ENCODE peak calls at places on chromosomes 13 and 19, in six cellular contexts. C is T-helper 1 cell, W is upper lobe of right lung, U is MV-4-11, K is heart left ventricle, H is NCI-H1436. A is an unnamed sample.

GRCh38 chr13:59587030-59587429 is 576.7 kb downstream of the DIAPH3 start:
- DNase-seq in C (no peak), W (no peak), U (no peak), K (no peak), H (no peak), A (no peak)

GRCh38 chr13:37597477-37597876 is 1.1 kb downstream of the POSTN start:
- DNase-seq in C (no peak), W (no peak), U (no peak), K (no peak), H (no peak), A (no peak)

GRCh38 chr13:19962894-19963293 is 4.4 kb downstream of the ZMYM2 start:
- DNase-seq in C (no peak), W (peak; percentile 55), U (no peak), K (no peak), H (no peak), A (no peak)

GRCh38 chr19:38699647-38700349 is 44.5 kb downstream of the CAPN12 start:
- DNase-seq in C (no peak), W (peak; percentile 57), U (no peak), K (no peak), H (no peak), A (no peak)

GRCh38 chr13:47598340-47598911 is 402.6 kb downstream of the SUCLA2 start:
- DNase-seq in C (no peak), W (no peak), U (no peak), K (no peak), H (no peak), A (no peak)

GRCh38 chr19:7355151-7355845 is 6.6 kb downstream of the ARHGEF18 start:
- DNase-seq in C (no peak), W (peak; percentile 60), U (no peak), K (no peak), H (no peak), A (no peak)

GRCh38 chr13:69474286-69474685 is 633.3 kb upstream of the ATXN8OS start:
- DNase-seq in C (no peak), W (no peak), U (no peak), K (no peak), H (no peak), A (no peak)

GRCh38 chr13:109673477-109673876 is 112.9 kb downstream of the IRS2 start:
- DNase-seq in C (no peak), W (no peak), U (no peak), K (no peak), H (no peak), A (no peak)

GRCh38 chr13:50847501-50847900 is 4.0 kb upstream of the DLEU7 start:
- DNase-seq in C (no peak), W (no peak), U (no peak), K (no peak), H (no peak), A (no peak)

GRCh38 chr13:97411894-97412460 is 22.0 kb upstream of the RAP2A start:
- DNase-seq in C (no peak), W (no peak), U (no peak), K (no peak), H (no peak), A (no peak)

GRCh38 chr13:37608750-37609339 is 10.3 kb upstream of the POSTN start:
- DNase-seq in C (no peak), W (no peak), U (no peak), K (no peak), H (no peak), A (no peak)

GRCh38 chr13:42656136-42656535 is 82.2 kb downstream of the TNFSF11 start:
- DNase-seq in C (no peak), W (no peak), U (peak; percentile 89), K (no peak), H (no peak), A (no peak)

GRCh38 chr19:41895745-41896580 is 13.0 kb downstream of the ARHGEF1 start:
- DNase-seq in C (no peak), W (no peak), U (no peak), K (no peak), H (no peak), A (no peak)

GRCh38 chr19:662962-663681 is at the start of gene RNF126:
- DNase-seq in C (peak; percentile 92), W (peak; percentile 96), U (peak; percentile 91), K (peak; percentile 93), H (peak; percentile 83), A (peak; percentile 85)

GRCh38 chr19:7722231-7722651 is 9.7 kb downstream of the CLEC4G start:
- DNase-seq in C (no peak), W (no peak), U (no peak), K (no peak), H (no peak), A (no peak)

GRCh38 chr19:41302624-41303351 is 7.2 kb upstream of the CCDC97 start:
- DNase-seq in C (peak; percentile 37), W (peak; percentile 69), U (peak; percentile 67), K (no peak), H (no peak), A (peak; percentile 66)

GRCh38 chr19:15576526-15577156 is 38.4 kb upstream of the CYP4F8 start:
- DNase-seq in C (no peak), W (no peak), U (no peak), K (no peak), H (no peak), A (no peak)

GRCh38 chr19:39590265-39590664 is 12.1 kb upstream of the LGALS13 start:
- DNase-seq in C (no peak), W (no peak), U (no peak), K (no peak), H (no peak), A (no peak)

GRCh38 chr13:30870049-30870884 is 35.8 kb upstream of the MEDAG start:
- DNase-seq in C (no peak), W (no peak), U (peak; percentile 60), K (peak; percentile 60), H (no peak), A (no peak)

GRCh38 chr13:112722433-112723250 is 32.8 kb downstream of the ATP11A start:
- DNase-seq in C (no peak), W (peak; percentile 81), U (no peak), K (peak; percentile 66), H (no peak), A (no peak)

GRCh38 chr19:10604460-10604980 is 17.4 kb upstream of the AP1M2 start:
- DNase-seq in C (no peak), W (no peak), U (no peak), K (peak; percentile 44), H (no peak), A (no peak)

GRCh38 chr19:29290853-29291252 is 77.9 kb upstream of the UQCRFS1 start:
- DNase-seq in C (no peak), W (peak; percentile 26), U (peak; percentile 49), K (no peak), H (peak; percentile 16), A (no peak)

GRCh38 chr19:2917275-2918184 is 16.8 kb downstream of the ZNF57 start:
- DNase-seq in C (no peak), W (no peak), U (no peak), K (no peak), H (no peak), A (no peak)

GRCh38 chr13:26811636-26812035 is 51.0 kb upstream of the GPR12 start:
- DNase-seq in C (no peak), W (no peak), U (no peak), K (no peak), H (peak; percentile 30), A (no peak)

GRCh38 chr19:20471441-20471840 is 94.1 kb downstream of the ZNF737 start:
- DNase-seq in C (no peak), W (no peak), U (no peak), K (no peak), H (no peak), A (no peak)

GRCh38 chr13:38141792-38142191 is 207.9 kb upstream of the UFM1 start:
- DNase-seq in C (no peak), W (no peak), U (no peak), K (no peak), H (no peak), A (no peak)

GRCh38 chr19:13794388-13794751 is 873 bp upstream of the ZSWIM4 start:
- DNase-seq in C (no peak), W (peak; percentile 74), U (peak; percentile 34), K (peak; percentile 83), H (no peak), A (peak; percentile 27)

GRCh38 chr13:114011226-114011625 is 37.4 kb upstream of the C13orf46 start:
- DNase-seq in C (no peak), W (no peak), U (no peak), K (no peak), H (no peak), A (no peak)

GRCh38 chr13:80339578-80339840 is 1.4 kb downstream of the SPRY2 start:
- DNase-seq in C (no peak), W (no peak), U (no peak), K (no peak), H (no peak), A (no peak)

GRCh38 chr19:14478113-14478545 is 3.0 kb upstream of the PTGER1 start:
- DNase-seq in C (no peak), W (no peak), U (no peak), K (no peak), H (no peak), A (no peak)

GRCh38 chr13:21522130-21522529 is 63.0 kb upstream of the ZDHHC20 start:
- DNase-seq in C (no peak), W (no peak), U (no peak), K (no peak), H (no peak), A (no peak)

GRCh38 chr13:22874839-22875238 is 305.9 kb upstream of the SGCG start:
- DNase-seq in C (no peak), W (no peak), U (no peak), K (no peak), H (no peak), A (no peak)

GRCh38 chr13:111204438-111205177 is 89.5 kb downstream of the ARHGEF7 start:
- DNase-seq in C (no peak), W (peak; percentile 70), U (peak; percentile 58), K (peak; percentile 37), H (no peak), A (no peak)

GRCh38 chr13:114078501-114079451 is 53.6 kb downstream of the RASA3 start:
- DNase-seq in C (no peak), W (peak; percentile 65), U (no peak), K (no peak), H (no peak), A (no peak)

GRCh38 chr19:17762505-17763229 is 11.4 kb downstream of the FCHO1 start:
- DNase-seq in C (no peak), W (no peak), U (peak; percentile 80), K (no peak), H (peak; percentile 28), A (no peak)

GRCh38 chr13:51156666-51157065 is 45.6 kb upstream of the C13orf42 start:
- DNase-seq in C (no peak), W (no peak), U (no peak), K (no peak), H (no peak), A (no peak)

GRCh38 chr19:34430738-34431625 is 2.8 kb downstream of the UBA2 start:
- DNase-seq in C (peak; percentile 42), W (no peak), U (peak; percentile 73), K (no peak), H (peak; percentile 5), A (peak; percentile 65)

GRCh38 chr19:35718345-35719041 is 690 bp downstream of the KMT2B start:
- DNase-seq in C (peak; percentile 37), W (peak; percentile 83), U (no peak), K (no peak), H (no peak), A (peak; percentile 42)

GRCh38 chr13:21071015-21071414 is 9.6 kb upstream of the LATS2 start:
- DNase-seq in C (no peak), W (no peak), U (no peak), K (no peak), H (no peak), A (no peak)

GRCh38 chr19:5038631-5039271 is 69.8 kb downstream of the KDM4B start:
- DNase-seq in C (no peak), W (no peak), U (peak; percentile 60), K (no peak), H (no peak), A (no peak)